ENCODE peak calls at places on chromosomes 7 and 10, in seven cellular contexts. One of them, this sample, is unnamed.

GRCh38 chr10:31508882-31509281 is 189.9 kb downstream of the ZEB1 start:
- DNase-seq in GM12865: no peak
- DNase-seq in WTC11: no peak
- DNase-seq in PC-9: no peak
- DNase-seq in PC-3: no peak
- DNase-seq in nephron progenitor cell: no peak
- DNase-seq in heart left ventricle: no peak
- DNase-seq in this sample: no peak

GRCh38 chr7:30697716-30698460 is 15.6 kb upstream of the CRHR2 start:
- DNase-seq in GM12865: no peak
- DNase-seq in WTC11: no peak
- DNase-seq in PC-9: no peak
- DNase-seq in PC-3: no peak
- DNase-seq in nephron progenitor cell: no peak
- DNase-seq in heart left ventricle: no peak
- DNase-seq in this sample: peak; percentile 25

GRCh38 chr10:69009360-69009759 is 20.8 kb downstream of the KIFBP start:
- DNase-seq in GM12865: no peak
- DNase-seq in WTC11: no peak
- DNase-seq in PC-9: no peak
- DNase-seq in PC-3: no peak
- DNase-seq in nephron progenitor cell: no peak
- DNase-seq in heart left ventricle: no peak
- DNase-seq in this sample: no peak

GRCh38 chr10:79001082-79001885 is 67.5 kb upstream of the ZMIZ1 start:
- DNase-seq in GM12865: no peak
- DNase-seq in WTC11: no peak
- DNase-seq in PC-9: peak; percentile 41
- DNase-seq in PC-3: peak; percentile 68
- DNase-seq in nephron progenitor cell: no peak
- DNase-seq in heart left ventricle: no peak
- DNase-seq in this sample: no peak

GRCh38 chr10:35265435-35265834 is 70.9 kb upstream of the CCNY start:
- DNase-seq in GM12865: no peak
- DNase-seq in WTC11: no peak
- DNase-seq in PC-9: no peak
- DNase-seq in PC-3: no peak
- DNase-seq in nephron progenitor cell: no peak
- DNase-seq in heart left ventricle: no peak
- DNase-seq in this sample: no peak

GRCh38 chr7:142365410-142365842 is 107.6 kb upstream of the PRSS58 start:
- DNase-seq in GM12865: no peak
- DNase-seq in WTC11: peak; percentile 64
- DNase-seq in PC-9: no peak
- DNase-seq in PC-3: no peak
- DNase-seq in nephron progenitor cell: no peak
- DNase-seq in heart left ventricle: no peak
- DNase-seq in this sample: no peak

GRCh38 chr7:158979023-158979529 is 122.7 kb downstream of the DYNC2I1 start:
- DNase-seq in GM12865: no peak
- DNase-seq in WTC11: no peak
- DNase-seq in PC-9: no peak
- DNase-seq in PC-3: no peak
- DNase-seq in nephron progenitor cell: no peak
- DNase-seq in heart left ventricle: no peak
- DNase-seq in this sample: no peak

GRCh38 chr10:113527181-113527580 is 25.7 kb upstream of the HABP2 start:
- DNase-seq in GM12865: no peak
- DNase-seq in WTC11: no peak
- DNase-seq in PC-9: no peak
- DNase-seq in PC-3: no peak
- DNase-seq in nephron progenitor cell: no peak
- DNase-seq in heart left ventricle: no peak
- DNase-seq in this sample: no peak

GRCh38 chr7:100545636-100546128 is 6.7 kb downstream of the AGFG2 start:
- DNase-seq in GM12865: peak; percentile 91
- DNase-seq in WTC11: no peak
- DNase-seq in PC-9: peak; percentile 96
- DNase-seq in PC-3: peak; percentile 91
- DNase-seq in nephron progenitor cell: no peak
- DNase-seq in heart left ventricle: no peak
- DNase-seq in this sample: peak; percentile 56

GRCh38 chr10:86524225-86524982 is 2.8 kb upstream of the WAPL start:
- DNase-seq in GM12865: no peak
- DNase-seq in WTC11: no peak
- DNase-seq in PC-9: no peak
- DNase-seq in PC-3: no peak
- DNase-seq in nephron progenitor cell: no peak
- DNase-seq in heart left ventricle: no peak
- DNase-seq in this sample: no peak

GRCh38 chr10:10530313-10530712 is 487.4 kb upstream of the CELF2 start:
- DNase-seq in GM12865: no peak
- DNase-seq in WTC11: no peak
- DNase-seq in PC-9: no peak
- DNase-seq in PC-3: no peak
- DNase-seq in nephron progenitor cell: no peak
- DNase-seq in heart left ventricle: no peak
- DNase-seq in this sample: no peak

GRCh38 chr10:124035928-124036558 is 57.4 kb downstream of the CHST15 start:
- DNase-seq in GM12865: peak; percentile 92
- DNase-seq in WTC11: no peak
- DNase-seq in PC-9: no peak
- DNase-seq in PC-3: no peak
- DNase-seq in nephron progenitor cell: peak; percentile 39
- DNase-seq in heart left ventricle: peak; percentile 17
- DNase-seq in this sample: peak; percentile 92

GRCh38 chr7:136868496-136869005 is at the start of gene CHRM2:
- DNase-seq in GM12865: no peak
- DNase-seq in WTC11: peak; percentile 15
- DNase-seq in PC-9: no peak
- DNase-seq in PC-3: no peak
- DNase-seq in nephron progenitor cell: peak; percentile 39
- DNase-seq in heart left ventricle: peak; percentile 23
- DNase-seq in this sample: no peak

GRCh38 chr7:136069840-136070529 is 92.8 kb upstream of the MTPN start:
- DNase-seq in GM12865: no peak
- DNase-seq in WTC11: no peak
- DNase-seq in PC-9: no peak
- DNase-seq in PC-3: no peak
- DNase-seq in nephron progenitor cell: no peak
- DNase-seq in heart left ventricle: no peak
- DNase-seq in this sample: no peak

GRCh38 chr7:148733496-148733895 is 34.8 kb downstream of the CUL1 start:
- DNase-seq in GM12865: no peak
- DNase-seq in WTC11: no peak
- DNase-seq in PC-9: no peak
- DNase-seq in PC-3: no peak
- DNase-seq in nephron progenitor cell: no peak
- DNase-seq in heart left ventricle: no peak
- DNase-seq in this sample: no peak

GRCh38 chr7:74502216-74502891 is 48.6 kb downstream of the GTF2IRD1 start:
- DNase-seq in GM12865: no peak
- DNase-seq in WTC11: no peak
- DNase-seq in PC-9: no peak
- DNase-seq in PC-3: no peak
- DNase-seq in nephron progenitor cell: no peak
- DNase-seq in heart left ventricle: peak; percentile 47
- DNase-seq in this sample: no peak

GRCh38 chr7:80279760-80280159 is 145.1 kb downstream of the GNAI1 start:
- DNase-seq in GM12865: no peak
- DNase-seq in WTC11: no peak
- DNase-seq in PC-9: no peak
- DNase-seq in PC-3: no peak
- DNase-seq in nephron progenitor cell: no peak
- DNase-seq in heart left ventricle: peak; percentile 33
- DNase-seq in this sample: no peak

GRCh38 chr10:103676058-103676785 is 179.2 kb downstream of the SH3PXD2A start:
- DNase-seq in GM12865: no peak
- DNase-seq in WTC11: no peak
- DNase-seq in PC-9: no peak
- DNase-seq in PC-3: no peak
- DNase-seq in nephron progenitor cell: no peak
- DNase-seq in heart left ventricle: no peak
- DNase-seq in this sample: no peak

GRCh38 chr10:71795248-71795647 is 21.9 kb upstream of the VSIR start:
- DNase-seq in GM12865: no peak
- DNase-seq in WTC11: peak; percentile 58
- DNase-seq in PC-9: no peak
- DNase-seq in PC-3: peak; percentile 38
- DNase-seq in nephron progenitor cell: peak; percentile 78
- DNase-seq in heart left ventricle: no peak
- DNase-seq in this sample: peak; percentile 48

GRCh38 chr7:16975712-16976111 is 93.9 kb upstream of the AGR3 start:
- DNase-seq in GM12865: no peak
- DNase-seq in WTC11: no peak
- DNase-seq in PC-9: no peak
- DNase-seq in PC-3: no peak
- DNase-seq in nephron progenitor cell: no peak
- DNase-seq in heart left ventricle: no peak
- DNase-seq in this sample: peak; percentile 88

GRCh38 chr7:36794689-36795088 is 70.4 kb upstream of the AOAH start:
- DNase-seq in GM12865: no peak
- DNase-seq in WTC11: peak; percentile 19
- DNase-seq in PC-9: no peak
- DNase-seq in PC-3: no peak
- DNase-seq in nephron progenitor cell: no peak
- DNase-seq in heart left ventricle: no peak
- DNase-seq in this sample: no peak

GRCh38 chr7:111098011-111098925 is 7.3 kb downstream of the LRRN3 start:
- DNase-seq in GM12865: peak; percentile 55
- DNase-seq in WTC11: peak; percentile 43
- DNase-seq in PC-9: no peak
- DNase-seq in PC-3: peak; percentile 73
- DNase-seq in nephron progenitor cell: peak; percentile 26
- DNase-seq in heart left ventricle: peak; percentile 11
- DNase-seq in this sample: peak; percentile 52

GRCh38 chr7:45711161-45711490 is 137.0 kb downstream of the ADCY1 start:
- DNase-seq in GM12865: no peak
- DNase-seq in WTC11: no peak
- DNase-seq in PC-9: no peak
- DNase-seq in PC-3: no peak
- DNase-seq in nephron progenitor cell: no peak
- DNase-seq in heart left ventricle: no peak
- DNase-seq in this sample: no peak

DNA sequence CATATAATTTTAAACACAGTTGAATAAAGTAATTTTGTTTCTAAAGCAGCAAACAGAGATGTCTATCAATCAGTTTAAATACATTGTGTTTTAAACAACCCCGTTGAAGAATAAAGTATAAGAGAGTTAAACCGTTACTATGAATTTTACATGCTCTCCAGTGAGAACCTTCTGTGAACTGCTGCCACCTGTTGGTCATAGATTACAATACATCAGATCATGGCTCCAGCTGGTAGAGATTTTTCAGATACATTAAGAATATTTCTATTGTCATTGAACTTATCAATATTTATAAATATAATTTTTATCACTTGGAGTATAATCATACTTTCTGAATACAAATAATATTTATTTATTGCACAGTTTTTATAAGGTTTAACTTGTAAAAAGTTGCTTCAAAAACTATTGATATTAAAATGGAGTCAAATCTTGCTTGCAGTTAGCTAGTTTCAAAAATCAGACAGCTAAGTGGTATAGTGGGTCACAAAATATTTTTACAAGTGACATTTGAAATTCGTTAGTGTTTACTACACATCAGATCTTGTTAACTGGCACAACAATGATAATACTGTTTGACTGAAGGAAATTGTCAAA is 561.1 kb upstream of the PHF14 start:
- DNase-seq in GM12865: peak; percentile 54
- DNase-seq in WTC11: no peak
- DNase-seq in PC-9: no peak
- DNase-seq in PC-3: peak; percentile 48
- DNase-seq in nephron progenitor cell: peak; percentile 34
- DNase-seq in heart left ventricle: peak; percentile 16
- DNase-seq in this sample: peak; percentile 59
- TF ChIP-seq CTCF in GM12865: peak; percentile 52
- TF ChIP-seq CTCF in WTC11: peak; percentile 46
- TF ChIP-seq CTCF in PC-9: peak; percentile 84
- TF ChIP-seq CTCF in PC-3: peak; percentile 54
- TF ChIP-seq CTCF in nephron progenitor cell: peak; percentile 82
- TF ChIP-seq CTCF in heart left ventricle: peak; percentile 71
- TF ChIP-seq CTCF in this sample: peak; percentile 66

GRCh38 chr7:231030-231857 is 38.9 kb downstream of the FAM20C start:
- DNase-seq in GM12865: no peak
- DNase-seq in WTC11: peak; percentile 51
- DNase-seq in PC-9: no peak
- DNase-seq in PC-3: no peak
- DNase-seq in nephron progenitor cell: no peak
- DNase-seq in heart left ventricle: no peak
- DNase-seq in this sample: peak; percentile 40
- TF ChIP-seq CTCF in GM12865: no peak
- TF ChIP-seq CTCF in WTC11: no peak
- TF ChIP-seq CTCF in PC-9: peak; percentile 54
- TF ChIP-seq CTCF in PC-3: peak; percentile 44
- TF ChIP-seq CTCF in nephron progenitor cell: no peak
- TF ChIP-seq CTCF in heart left ventricle: no peak
- TF ChIP-seq CTCF in this sample: no peak

GRCh38 chr10:60645928-60646433 is 132.3 kb upstream of the CDK1 start:
- DNase-seq in GM12865: no peak
- DNase-seq in WTC11: no peak
- DNase-seq in PC-9: no peak
- DNase-seq in PC-3: no peak
- DNase-seq in nephron progenitor cell: no peak
- DNase-seq in heart left ventricle: no peak
- DNase-seq in this sample: no peak
- TF ChIP-seq CTCF in GM12865: no peak
- TF ChIP-seq CTCF in WTC11: no peak
- TF ChIP-seq CTCF in PC-9: no peak
- TF ChIP-seq CTCF in PC-3: no peak
- TF ChIP-seq CTCF in nephron progenitor cell: no peak
- TF ChIP-seq CTCF in heart left ventricle: no peak
- TF ChIP-seq CTCF in this sample: no peak

DNA sequence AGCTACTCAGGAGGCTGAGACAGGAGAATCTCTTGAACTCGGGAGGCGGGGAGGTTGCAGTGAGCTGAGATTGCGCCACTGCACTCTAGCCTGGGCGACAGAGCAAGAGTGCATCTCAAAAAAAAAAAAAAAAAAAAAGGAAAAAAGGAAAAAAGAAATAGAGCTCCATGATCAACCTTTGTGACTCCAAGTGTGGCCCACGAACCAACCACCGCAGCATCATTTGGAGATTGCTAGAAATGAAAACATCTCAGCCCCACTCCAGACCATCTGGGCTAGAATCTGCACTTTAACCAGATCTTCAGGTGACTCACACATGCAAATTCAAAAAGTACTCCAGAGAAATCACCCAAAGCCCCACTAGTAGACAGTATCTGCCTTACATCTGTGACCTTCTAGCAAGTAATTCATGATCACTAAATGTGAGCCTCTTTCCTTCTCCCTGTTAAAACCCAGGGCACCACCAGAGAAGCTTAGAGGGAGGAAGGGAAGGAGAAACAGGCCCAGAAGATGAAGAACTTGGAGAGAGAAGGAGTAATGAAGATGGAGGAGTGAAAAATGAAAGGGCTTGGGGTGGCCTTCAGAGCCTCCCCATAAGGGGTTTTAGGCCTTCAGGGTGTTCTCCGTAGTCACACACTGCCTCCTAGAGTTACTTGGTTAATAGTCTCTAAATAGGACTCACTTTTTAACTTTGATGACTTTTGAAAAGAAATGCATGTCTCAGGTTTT is 94.1 kb downstream of the SLC37A3 start:
- DNase-seq in GM12865: peak; percentile 58
- DNase-seq in WTC11: no peak
- DNase-seq in PC-9: no peak
- DNase-seq in PC-3: peak; percentile 22
- DNase-seq in nephron progenitor cell: no peak
- DNase-seq in heart left ventricle: no peak
- DNase-seq in this sample: peak; percentile 81
- TF ChIP-seq CTCF in GM12865: peak; percentile 44
- TF ChIP-seq CTCF in WTC11: no peak
- TF ChIP-seq CTCF in PC-9: peak; percentile 28
- TF ChIP-seq CTCF in PC-3: peak; percentile 44
- TF ChIP-seq CTCF in nephron progenitor cell: no peak
- TF ChIP-seq CTCF in heart left ventricle: peak; percentile 33
- TF ChIP-seq CTCF in this sample: peak; percentile 46

This sample was measured in NB4.